ENCODE peak calls at places on chromosomes 16 and 17, in six cellular contexts. L, Y, K, V, D and Z are unnamed samples.
A peak's percentile ranks its signal among the peaks of the same experiment; 100 is the strongest.

GRCh38 chr17:82134101-82134500 is 36.1 kb upstream of the FASN start:
- DNase-seq in L (no peak), Y (no peak), K (peak; percentile 94), V (peak; percentile 54), D (no peak), Z (no peak)

GRCh38 chr16:10551881-10552280 is 28.5 kb downstream of the EMP2 start:
- DNase-seq in L (no peak), Y (no peak), K (no peak), V (no peak), D (no peak), Z (no peak)

GRCh38 chr16:4859900-4860255 is 12.6 kb downstream of the UBN1 start:
- DNase-seq in L (peak; percentile 45), Y (no peak), K (no peak), V (no peak), D (no peak), Z (no peak)

GRCh38 chr16:87465306-87465705 is 27.5 kb downstream of the ZCCHC14 start:
- DNase-seq in L (peak; percentile 89), Y (no peak), K (peak; percentile 85), V (peak; percentile 87), D (peak; percentile 16), Z (no peak)

GRCh38 chr17:33889766-33890165 is 365.3 kb upstream of the CCL2 start:
- DNase-seq in L (no peak), Y (no peak), K (no peak), V (no peak), D (no peak), Z (no peak)

GRCh38 chr17:78197147-78197830 is 10.1 kb downstream of the AFMID start:
- DNase-seq in L (no peak), Y (no peak), K (no peak), V (no peak), D (peak; percentile 40), Z (peak; percentile 54)

GRCh38 chr17:39699818-39700147 is at the start of gene ERBB2:
- DNase-seq in L (peak; percentile 85), Y (no peak), K (no peak), V (peak; percentile 65), D (no peak), Z (no peak)

GRCh38 chr16:55179858-55180585 is 144.0 kb upstream of the IRX6 start:
- DNase-seq in L (no peak), Y (no peak), K (no peak), V (no peak), D (no peak), Z (no peak)

GRCh38 chr17:3475812-3476686 is at the start of gene ASPA:
- DNase-seq in L (no peak), Y (no peak), K (no peak), V (no peak), D (no peak), Z (no peak)